ENCODE peak calls at places on chromosomes 4 and X, in four cellular contexts. Y is endodermal cell, P is GM23338, X is mesendoderm. F is an unnamed sample. For H3K4me1, the result is how much of the 10 kb centered on the place peaks cover.

GRCh38 chr4:16329132-16329796 is 103.0 kb upstream of the TAPT1 start:
- DNase-seq in Y (no peak), P (no peak), X (peak), F (no peak)

GRCh38 chr4:112898357-112899141 is 150.9 kb upstream of the ANK2 start:
- DNase-seq in Y (no peak), P (peak), X (peak), F (no peak)

GRCh38 chr4:16676247-16676646 is 222.2 kb downstream of the LDB2 start:
- DNase-seq in Y (no peak), P (no peak), X (no peak), F (no peak)

GRCh38 chr4:153785830-153786721 is 2.8 kb downstream of the SFRP2 start:
- DNase-seq in Y (peak), P (peak), X (peak), F (no peak)

GRCh38 chrX:56233100-56233499 is 944 bp downstream of the KLF8 start:
- DNase-seq in Y (peak), P (peak), X (peak), F (no peak)

GRCh38 chrX:9420513-9420912 is 44.3 kb upstream of the TBL1X start:
- DNase-seq in Y (no peak), P (peak), X (peak), F (no peak)

GRCh38 chr4:82601242-82602015 is 39.6 kb upstream of the TMEM150C start:
- DNase-seq in Y (no peak), P (no peak), X (no peak), F (no peak)

GRCh38 chrX:20263474-20263873 is 3.2 kb downstream of the RPS6KA3 start:
- DNase-seq in Y (no peak), P (no peak), X (no peak), F (no peak)

GRCh38 chrX:149074429-149074828 is 430.7 kb downstream of the IDS start:
- DNase-seq in Y (no peak), P (peak), X (peak), F (no peak)

GRCh38 chrX:40912166-40912565 is 173.1 kb upstream of the USP9X start:
- DNase-seq in Y (no peak), P (no peak), X (no peak), F (no peak)

GRCh38 chr4:151638295-151638858 is 122.4 kb downstream of the GATB start:
- DNase-seq in Y (no peak), P (no peak), X (no peak), F (no peak)

GRCh38 chr4:109816082-109816442 is 500 bp downstream of the GAR1 start:
- DNase-seq in Y (no peak), P (peak), X (no peak), F (peak)

GRCh38 chr4:1767770-1768366 is 25.2 kb upstream of the FGFR3 start:
- DNase-seq in Y (peak), P (peak), X (peak), F (peak)

GRCh38 chr4:57053508-57053907 is 56.7 kb downstream of the IGFBP7 start:
- DNase-seq in Y (no peak), P (no peak), X (no peak), F (no peak)

GRCh38 chrX:72142094-72142843 is 10.6 kb upstream of the RTL5 start:
- DNase-seq in Y (no peak), P (peak), X (no peak), F (no peak)

GRCh38 chr4:7375427-7375826 is 59.3 kb downstream of the PSAPL1 start:
- DNase-seq in Y (no peak), P (no peak), X (no peak), F (no peak)
- H3K4me1 ChIP-seq in Y (under half), P (under half), X (under half), F (under half)

GRCh38 chrX:154547245-154548027 is at the start of gene IKBKG:
- DNase-seq in Y (peak), P (peak), X (peak), F (peak)

GRCh38 chrX:154546354-154547244 is at the start of gene G6PD:
- DNase-seq in Y (peak), P (peak), X (peak), F (peak)

GRCh38 chrX:154548028-154548316 is 552 bp downstream of the IKBKG start:
- DNase-seq in Y (no peak), P (no peak), X (no peak), F (no peak)

GRCh38 chrX:154544885-154545284 is 1.8 kb downstream of the G6PD start:
- DNase-seq in Y (no peak), P (no peak), X (no peak), F (no peak)

GRCh38 chrX:154545673-154546274 is 872 bp downstream of the G6PD start:
- DNase-seq in Y (no peak), P (no peak), X (no peak), F (no peak)
- H3K4me1 ChIP-seq in Y (under half), P (under half), X (under half), F (half or more)

GRCh38 chr4:30968926-30969325 is 248.8 kb downstream of the PCDH7 start:
- DNase-seq in Y (no peak), P (no peak), X (no peak), F (no peak)
- H3K4me1 ChIP-seq in Y (under half), P (under half), X (under half), F (under half)

DNA sequence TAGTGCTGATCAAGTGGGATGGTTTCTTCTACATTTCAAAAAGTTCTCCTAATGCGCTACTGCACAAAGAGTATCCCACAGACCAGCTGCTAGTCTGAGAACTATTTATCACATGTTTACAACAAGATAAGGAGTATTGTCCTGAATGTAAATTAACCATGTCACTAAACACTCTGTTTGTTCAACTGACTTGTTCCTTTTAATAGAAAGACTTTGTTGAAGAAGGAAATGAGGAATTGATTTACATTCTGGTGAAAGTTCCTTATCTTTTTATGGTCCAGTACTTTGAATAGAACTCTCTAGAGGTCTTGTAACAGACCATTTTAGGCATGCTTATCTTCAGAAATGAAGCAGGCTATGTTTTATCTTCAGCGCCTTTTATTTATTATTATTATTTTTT is 67.3 kb upstream of the IL13RA1 start:
- DNase-seq in Y (no peak), P (no peak), X (no peak), F (no peak)
- H3K4me1 ChIP-seq in Y (under half), P (under half), X (under half), F (under half)

DNA sequence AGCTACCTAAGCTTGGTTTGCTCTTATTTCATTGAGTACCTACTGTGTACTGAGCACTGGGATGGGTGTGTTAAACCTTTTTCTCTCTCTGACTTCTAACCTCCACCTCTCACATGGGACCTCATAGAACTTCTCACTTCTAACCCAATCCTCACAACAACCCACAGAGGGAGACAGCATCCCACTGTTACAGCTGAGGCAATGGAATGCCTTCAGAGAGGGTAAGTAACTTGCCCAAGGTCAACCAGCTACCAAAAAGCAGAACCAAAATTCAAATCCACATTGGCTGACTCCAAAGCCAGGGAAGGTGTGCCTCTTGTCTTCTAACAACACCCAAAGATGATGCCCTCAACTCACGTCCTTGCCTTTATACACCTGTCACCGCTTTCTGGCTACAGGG is 5.4 kb downstream of the SEL1L3 start:
- DNase-seq in Y (no peak), P (peak), X (peak), F (no peak)
- H3K4me1 ChIP-seq in Y (under half), P (under half), X (under half), F (half or more)

GRCh38 chr4:102754044-102754443 is 6.7 kb downstream of the MANBA start:
- DNase-seq in Y (no peak), P (no peak), X (no peak), F (no peak)
- H3K4me1 ChIP-seq in Y (under half), P (under half), X (under half), F (under half)

F was measured in CD8-positive, alpha-beta T cell.